ENCODE peak calls at places on chromosomes 12 and 14, in six cellular contexts. T, D, Q, H, R and M are unnamed samples.

GRCh38 chr12:2198088-2198501 is 145.3 kb downstream of the CACNA1C start:
- DNase-seq in H (no peak), T (no peak), Q (peak; percentile 81), D (no peak), R (peak; percentile 54), M (peak; percentile 57)

GRCh38 chr12:41795910-41796309 is 348.8 kb downstream of the GXYLT1 start:
- DNase-seq in R (no peak), D (no peak), Q (no peak), T (no peak), H (no peak), M (no peak)

GRCh38 chr12:118418385-118419057 is 42.2 kb downstream of the SUDS3 start:
- DNase-seq in Q (peak; percentile 69), D (no peak), T (no peak), H (no peak), R (no peak), M (peak; percentile 85)

GRCh38 chr14:31937730-31938346 is 139.3 kb upstream of the ARHGAP5 start:
- DNase-seq in D (no peak), Q (peak; percentile 99), H (no peak), R (peak; percentile 65), T (no peak), M (peak; percentile 98)

GRCh38 chr12:12684375-12685106 is 11.4 kb downstream of the GPR19 start:
- DNase-seq in D (no peak), H (peak; percentile 89), R (no peak), T (peak; percentile 96), Q (peak; percentile 24), M (peak; percentile 48)

GRCh38 chr12:52278931-52279682 is 4.7 kb downstream of the KRT86 start:
- DNase-seq in R (peak; percentile 17), H (no peak), D (peak; percentile 53), Q (peak; percentile 88), T (no peak), M (no peak)

GRCh38 chr14:96351986-96352385 is 11.2 kb downstream of the ATG2B start:
- DNase-seq in R (no peak), Q (peak; percentile 10), D (no peak), H (no peak), T (no peak), M (no peak)

GRCh38 chr14:24150993-24151392 is 3.7 kb downstream of the RNF31 start:
- DNase-seq in D (no peak), R (no peak), H (no peak), Q (no peak), T (no peak), M (no peak)